ENCODE peak calls at places on chromosomes 4 and X, in four cellular contexts. H is stimulated activated CD4-positive, alpha-beta T cell treated with anti-CD3 and anti-CD28 coated beads, TNF-alpha, amount 100 ng/mL, for 24 hours; C is ascending aorta; E is transverse colon. B is an unnamed sample.

GRCh38 chr4:105058177-105058812 is 88.4 kb upstream of the TET2 start:
- DNase-seq in H (no peak), C (no peak), E (no peak), B (no peak)

GRCh38 chr4:73729534-73730165 is 10.7 kb upstream of the CXCL8 start:
- DNase-seq in H (no peak), C (peak; percentile 87), E (peak; percentile 67), B (peak; percentile 77)

GRCh38 chr4:81512945-81513584 is 41.4 kb upstream of the RASGEF1B start:
- DNase-seq in H (no peak), C (no peak), E (no peak), B (no peak)

GRCh38 chr4:54107951-54108740 is 8.2 kb downstream of the GSX2 start:
- DNase-seq in H (no peak), C (no peak), E (no peak), B (no peak)

GRCh38 chr4:152956167-152956566 is 20.0 kb downstream of the FHDC1 start:
- DNase-seq in H (no peak), C (no peak), E (no peak), B (no peak)

GRCh38 chr4:55038176-55038890 is 87.1 kb downstream of the KDR start:
- DNase-seq in H (no peak), C (peak; percentile 65), E (no peak), B (peak; percentile 18)

GRCh38 chr4:159227984-159228383 is 125.1 kb downstream of the RAPGEF2 start:
- DNase-seq in H (no peak), C (peak; percentile 88), E (peak; percentile 63), B (peak; percentile 79)

GRCh38 chrX:131729295-131729694 is 185.4 kb downstream of the OR13H1 start:
- DNase-seq in H (no peak), C (peak; percentile 93), E (peak; percentile 89), B (peak; percentile 93)

GRCh38 chrX:32673193-32673592 is 538.2 kb downstream of the DMD start:
- DNase-seq in H (no peak), C (no peak), E (no peak), B (no peak)

GRCh38 chr4:119823045-119823444 is 194.4 kb upstream of the PDE5A start:
- DNase-seq in H (no peak), C (no peak), E (no peak), B (no peak)

GRCh38 chrX:129759576-129760061 is 20.1 kb upstream of the SASH3 start:
- DNase-seq in H (no peak), C (no peak), E (peak; percentile 40), B (no peak)

GRCh38 chr4:67651536-67651935 is 49.4 kb downstream of the UBA6 start:
- DNase-seq in H (no peak), C (no peak), E (no peak), B (no peak)

GRCh38 chrX:95995600-95995999 is 689.0 kb upstream of the DIAPH2 start:
- DNase-seq in H (no peak), C (no peak), E (no peak), B (no peak)

GRCh38 chr4:47667552-47667951 is 170.3 kb downstream of the CORIN start:
- DNase-seq in H (no peak), C (no peak), E (no peak), B (no peak)

GRCh38 chrX:66012094-66012534 is 27.8 kb downstream of the VSIG4 start:
- DNase-seq in H (no peak), C (no peak), E (peak; percentile 23), B (peak; percentile 16)

GRCh38 chr4:37068580-37068979 is 176.0 kb upstream of the NWD2 start:
- DNase-seq in H (no peak), C (no peak), E (no peak), B (no peak)

GRCh38 chr4:151169223-151169622 is 69.8 kb downstream of the RPS3A start:
- DNase-seq in H (no peak), C (no peak), E (peak; percentile 62), B (peak; percentile 65)

GRCh38 chrX:19799319-19800182 is 87.8 kb downstream of the SH3KBP1 start:
- DNase-seq in H (no peak), C (no peak), E (no peak), B (no peak)

GRCh38 chr4:173506780-173507211 is 23.2 kb downstream of the HAND2 start:
- DNase-seq in H (no peak), C (peak; percentile 61), E (no peak), B (no peak)

GRCh38 chrX:57977992-57978391 is 67.7 kb upstream of the ZXDA start:
- DNase-seq in H (no peak), C (no peak), E (no peak), B (no peak)

GRCh38 chr4:169283114-169283509 is 12.4 kb upstream of the SH3RF1 start:
- DNase-seq in H (no peak), C (no peak), E (no peak), B (no peak)

GRCh38 chrX:41846714-41847113 is 76.6 kb downstream of the CASK start:
- DNase-seq in H (no peak), C (no peak), E (no peak), B (no peak)

GRCh38 chrX:153925739-153926593 is at the start of gene ARHGAP4:
- DNase-seq in H (no peak), C (no peak), E (no peak), B (no peak)

GRCh38 chrX:150719641-150720040 is 26.4 kb downstream of the MTMR1 start:
- DNase-seq in H (no peak), C (no peak), E (no peak), B (no peak)

GRCh38 chr4:118957683-118958082 is 69.0 kb downstream of the SYNPO2 start:
- DNase-seq in H (no peak), C (no peak), E (no peak), B (no peak)

GRCh38 chrX:23727206-23727605 is 15.9 kb downstream of the ACOT9 start:
- DNase-seq in H (no peak), C (no peak), E (no peak), B (no peak)

GRCh38 chr4:64146030-64146429 is 263.2 kb downstream of the TECRL start:
- DNase-seq in H (no peak), C (no peak), E (no peak), B (no peak)